ENCODE peak calls at places on chromosomes 11 and 22, in six cellular contexts. One of them, this sample, is unnamed.

GRCh38 chr11:2883717-2884423 is 1.7 kb downstream of the CDKN1C start:
- DNase-seq in MM.1S: peak; percentile 20
- DNase-seq in sigmoid colon: no peak
- DNase-seq in astrocyte: no peak
- DNase-seq in tibial artery: peak; percentile 71
- DNase-seq in left lung: no peak
- DNase-seq in this sample: no peak

GRCh38 chr22:41922940-41923594 is 3.5 kb downstream of the TNFRSF13C start:
- DNase-seq in MM.1S: no peak
- DNase-seq in sigmoid colon: no peak
- DNase-seq in astrocyte: no peak
- DNase-seq in tibial artery: no peak
- DNase-seq in left lung: no peak
- DNase-seq in this sample: no peak

GRCh38 chr11:21785351-21785750 is 407.5 kb upstream of the ANO5 start:
- DNase-seq in MM.1S: no peak
- DNase-seq in sigmoid colon: no peak
- DNase-seq in astrocyte: no peak
- DNase-seq in tibial artery: no peak
- DNase-seq in left lung: no peak
- DNase-seq in this sample: no peak

GRCh38 chr11:96316869-96317268 is 26.1 kb downstream of the MAML2 start:
- DNase-seq in MM.1S: no peak
- DNase-seq in sigmoid colon: no peak
- DNase-seq in astrocyte: no peak
- DNase-seq in tibial artery: no peak
- DNase-seq in left lung: no peak
- DNase-seq in this sample: no peak

GRCh38 chr11:120413480-120413879 is 77.3 kb downstream of the ARHGEF12 start:
- DNase-seq in MM.1S: no peak
- DNase-seq in sigmoid colon: no peak
- DNase-seq in astrocyte: peak; percentile 91
- DNase-seq in tibial artery: no peak
- DNase-seq in left lung: no peak
- DNase-seq in this sample: no peak

GRCh38 chr11:36455658-36456111 is 54.4 kb downstream of the TRAF6 start:
- DNase-seq in MM.1S: no peak
- DNase-seq in sigmoid colon: peak; percentile 87
- DNase-seq in astrocyte: peak; percentile 100
- DNase-seq in tibial artery: peak; percentile 98
- DNase-seq in left lung: peak; percentile 72
- DNase-seq in this sample: no peak

GRCh38 chr11:58788355-58789023 is 56.0 kb downstream of the GLYATL2 start:
- DNase-seq in MM.1S: peak; percentile 76
- DNase-seq in sigmoid colon: no peak
- DNase-seq in astrocyte: peak; percentile 22
- DNase-seq in tibial artery: no peak
- DNase-seq in left lung: no peak
- DNase-seq in this sample: peak; percentile 72

GRCh38 chr11:119051440-119052162 is 5.4 kb downstream of the HYOU1 start:
- DNase-seq in MM.1S: no peak
- DNase-seq in sigmoid colon: no peak
- DNase-seq in astrocyte: no peak
- DNase-seq in tibial artery: no peak
- DNase-seq in left lung: peak; percentile 39
- DNase-seq in this sample: no peak

GRCh38 chr11:121517996-121518395 is 65.2 kb upstream of the SORL1-AS1 start:
- DNase-seq in MM.1S: no peak
- DNase-seq in sigmoid colon: no peak
- DNase-seq in astrocyte: no peak
- DNase-seq in tibial artery: no peak
- DNase-seq in left lung: no peak
- DNase-seq in this sample: no peak

GRCh38 chr22:25745341-25746011 is 3.5 kb downstream of the MYO18B start:
- DNase-seq in MM.1S: no peak
- DNase-seq in sigmoid colon: peak; percentile 12
- DNase-seq in astrocyte: peak; percentile 78
- DNase-seq in tibial artery: no peak
- DNase-seq in left lung: no peak
- DNase-seq in this sample: no peak

GRCh38 chr11:75874942-75875341 is 59.9 kb downstream of the UVRAG start:
- DNase-seq in MM.1S: no peak
- DNase-seq in sigmoid colon: no peak
- DNase-seq in astrocyte: no peak
- DNase-seq in tibial artery: no peak
- DNase-seq in left lung: no peak
- DNase-seq in this sample: no peak

GRCh38 chr11:31687256-31687655 is 123.9 kb downstream of the PAX6 start:
- DNase-seq in MM.1S: no peak
- DNase-seq in sigmoid colon: no peak
- DNase-seq in astrocyte: no peak
- DNase-seq in tibial artery: no peak
- DNase-seq in left lung: no peak
- DNase-seq in this sample: no peak

GRCh38 chr11:8728566-8728965 is 46.0 kb downstream of the RPL27A start:
- DNase-seq in MM.1S: no peak
- DNase-seq in sigmoid colon: no peak
- DNase-seq in astrocyte: peak; percentile 75
- DNase-seq in tibial artery: no peak
- DNase-seq in left lung: no peak
- DNase-seq in this sample: no peak

GRCh38 chr11:12066056-12066798 is 44.2 kb upstream of the MICAL2 start:
- DNase-seq in MM.1S: no peak
- DNase-seq in sigmoid colon: peak; percentile 72
- DNase-seq in astrocyte: peak; percentile 94
- DNase-seq in tibial artery: no peak
- DNase-seq in left lung: no peak
- DNase-seq in this sample: no peak

GRCh38 chr11:2584812-2585565 is 114.8 kb downstream of the KCNQ1OT1 start:
- DNase-seq in MM.1S: no peak
- DNase-seq in sigmoid colon: peak; percentile 55
- DNase-seq in astrocyte: no peak
- DNase-seq in tibial artery: peak; percentile 57
- DNase-seq in left lung: peak; percentile 39
- DNase-seq in this sample: no peak

GRCh38 chr11:44079376-44079775 is 13.3 kb downstream of the ACCS start:
- DNase-seq in MM.1S: no peak
- DNase-seq in sigmoid colon: no peak
- DNase-seq in astrocyte: no peak
- DNase-seq in tibial artery: no peak
- DNase-seq in left lung: no peak
- DNase-seq in this sample: no peak

GRCh38 chr11:119373917-119374631 is 7.4 kb downstream of the USP2 start:
- DNase-seq in MM.1S: peak; percentile 38
- DNase-seq in sigmoid colon: no peak
- DNase-seq in astrocyte: peak; percentile 34
- DNase-seq in tibial artery: peak; percentile 85
- DNase-seq in left lung: no peak
- DNase-seq in this sample: peak; percentile 65

GRCh38 chr11:122197055-122197987 is 81.3 kb upstream of the BLID start:
- DNase-seq in MM.1S: no peak
- DNase-seq in sigmoid colon: no peak
- DNase-seq in astrocyte: peak; percentile 99
- DNase-seq in tibial artery: peak; percentile 81
- DNase-seq in left lung: no peak
- DNase-seq in this sample: no peak

GRCh38 chr11:121449626-121450025 is 2.5 kb upstream of the SORL1 start:
- DNase-seq in MM.1S: no peak
- DNase-seq in sigmoid colon: no peak
- DNase-seq in astrocyte: no peak
- DNase-seq in tibial artery: no peak
- DNase-seq in left lung: no peak
- DNase-seq in this sample: no peak

GRCh38 chr11:41522391-41522790 is 62.9 kb upstream of the LRRC4C start:
- DNase-seq in MM.1S: no peak
- DNase-seq in sigmoid colon: no peak
- DNase-seq in astrocyte: peak; percentile 98
- DNase-seq in tibial artery: no peak
- DNase-seq in left lung: no peak
- DNase-seq in this sample: no peak

GRCh38 chr11:64081663-64082442 is 46.1 kb downstream of the FLRT1 start:
- DNase-seq in MM.1S: no peak
- DNase-seq in sigmoid colon: no peak
- DNase-seq in astrocyte: no peak
- DNase-seq in tibial artery: no peak
- DNase-seq in left lung: no peak
- DNase-seq in this sample: no peak

GRCh38 chr11:64878223-64878493 is 263 bp downstream of the EHD1 start:
- DNase-seq in MM.1S: no peak
- DNase-seq in sigmoid colon: no peak
- DNase-seq in astrocyte: no peak
- DNase-seq in tibial artery: no peak
- DNase-seq in left lung: no peak
- DNase-seq in this sample: no peak

GRCh38 chr11:12943276-12943675 is 65.8 kb upstream of the RASSF10 start:
- DNase-seq in MM.1S: no peak
- DNase-seq in sigmoid colon: no peak
- DNase-seq in astrocyte: no peak
- DNase-seq in tibial artery: no peak
- DNase-seq in left lung: no peak
- DNase-seq in this sample: no peak

DNA sequence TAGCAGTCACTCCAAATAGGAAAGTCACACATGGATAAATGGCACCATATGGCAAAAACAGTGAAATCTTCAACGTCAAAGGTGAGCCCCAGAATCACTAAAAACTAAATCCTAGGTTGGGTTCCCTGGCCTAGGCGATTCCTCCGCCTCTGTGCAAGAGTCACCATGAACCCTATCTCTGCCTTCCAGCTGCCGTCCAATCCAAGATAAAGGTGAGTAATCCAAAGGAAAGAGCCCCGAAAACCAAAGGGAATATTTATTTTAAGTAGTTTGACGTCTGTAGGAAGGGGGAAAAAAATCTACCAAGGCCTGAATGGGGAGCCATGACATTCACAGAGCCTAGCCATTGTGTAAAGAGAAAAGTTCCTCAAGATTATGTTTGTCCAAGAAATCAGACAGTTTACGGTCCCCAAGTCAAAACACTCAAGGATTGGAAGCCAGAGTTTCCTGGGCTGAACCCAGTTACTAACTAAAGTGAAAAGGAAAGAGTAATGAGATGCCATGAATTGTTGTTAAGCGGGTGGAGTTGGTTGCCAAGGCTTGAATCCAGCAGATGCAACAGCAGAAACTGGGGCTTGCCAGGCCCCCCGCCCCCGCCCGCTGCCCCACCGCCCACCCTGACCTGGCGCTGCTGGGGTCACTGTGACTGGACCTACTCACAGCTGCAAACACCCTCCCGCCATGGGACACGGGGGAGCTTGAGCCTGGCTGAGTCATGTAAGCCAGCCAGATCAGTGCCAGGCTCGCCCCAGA is 39.7 kb upstream of the ETS1 start:
- DNase-seq in MM.1S: no peak
- DNase-seq in sigmoid colon: no peak
- DNase-seq in astrocyte: no peak
- DNase-seq in tibial artery: no peak
- DNase-seq in left lung: no peak
- DNase-seq in this sample: no peak
- H3K4me1 ChIP-seq in MM.1S: peaks cover 51% of the 10 kb centered on the region
- H3K4me1 ChIP-seq in sigmoid colon: no peaks in the 10 kb centered on the region
- H3K4me1 ChIP-seq in astrocyte: peaks cover 7% of the 10 kb centered on the region
- H3K4me1 ChIP-seq in tibial artery: peaks cover 7% of the 10 kb centered on the region
- H3K4me1 ChIP-seq in left lung: peaks cover 6% of the 10 kb centered on the region
- H3K4me1 ChIP-seq in this sample: no peaks in the 10 kb centered on the region

DNA sequence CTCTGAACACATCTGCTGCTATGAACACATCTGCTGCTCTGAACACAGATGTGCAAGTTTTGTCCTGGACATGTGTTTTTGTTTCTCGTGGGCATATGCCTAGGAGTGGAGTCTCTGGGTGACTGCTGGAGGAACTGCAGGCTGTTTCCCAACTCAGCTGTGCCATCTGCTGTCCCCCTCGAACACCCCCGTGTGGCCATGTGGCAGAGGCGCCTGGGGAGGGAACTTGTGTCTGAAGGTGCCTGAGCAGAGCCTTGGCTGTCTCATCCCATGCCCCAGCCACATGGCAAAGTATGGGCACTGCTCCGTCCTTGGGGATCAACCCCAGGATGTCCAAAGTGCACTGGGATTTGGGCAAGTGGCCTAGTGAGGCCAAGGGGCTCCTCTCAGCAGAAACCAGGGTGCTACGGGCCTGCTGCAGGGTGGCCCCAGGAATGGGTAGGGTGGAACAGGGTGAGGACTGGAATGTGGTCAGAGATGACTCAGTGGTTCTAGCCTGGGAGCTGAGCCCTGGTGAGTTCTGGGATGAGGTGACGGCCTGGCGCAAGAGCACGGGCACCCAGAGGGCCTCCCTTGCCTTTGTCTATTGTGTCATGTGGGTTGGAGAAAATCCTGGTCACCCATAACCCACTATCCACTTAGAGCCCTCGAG is 14.7 kb downstream of the GATD1 start:
- DNase-seq in MM.1S: no peak
- DNase-seq in sigmoid colon: no peak
- DNase-seq in astrocyte: peak; percentile 68
- DNase-seq in tibial artery: peak; percentile 67
- DNase-seq in left lung: peak; percentile 82
- DNase-seq in this sample: no peak
- TF ChIP-seq CTCF in MM.1S: peak; percentile 14
- TF ChIP-seq CTCF in sigmoid colon: no peak
- TF ChIP-seq CTCF in astrocyte: peak; percentile 8
- TF ChIP-seq CTCF in tibial artery: no peak
- TF ChIP-seq CTCF in left lung: no peak
- TF ChIP-seq CTCF in this sample: peak; percentile 9

DNA sequence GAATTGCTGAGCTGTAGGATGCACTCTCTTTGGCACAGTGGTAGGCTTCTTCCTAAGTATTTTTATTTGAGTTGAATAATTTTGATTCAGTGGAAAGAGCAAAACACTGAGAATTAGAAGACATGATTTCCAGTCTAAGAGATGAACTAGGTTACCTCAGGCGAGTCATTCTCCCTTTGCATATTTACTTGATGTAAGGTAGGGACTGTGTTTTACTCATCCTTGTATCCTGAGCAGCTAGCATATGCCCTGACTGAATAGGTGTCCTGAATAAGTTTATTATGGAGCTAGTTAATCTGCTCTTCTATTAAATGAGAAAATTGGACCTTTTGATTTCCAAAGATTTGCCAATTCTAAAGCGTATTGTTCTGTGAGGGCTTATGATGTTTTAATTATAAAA is 50.7 kb downstream of the STIM1 start:
- DNase-seq in MM.1S: no peak
- DNase-seq in sigmoid colon: no peak
- DNase-seq in astrocyte: no peak
- DNase-seq in tibial artery: no peak
- DNase-seq in left lung: no peak
- DNase-seq in this sample: no peak
- H3K4me1 ChIP-seq in MM.1S: peaks cover 34% of the 10 kb centered on the region
- H3K4me1 ChIP-seq in sigmoid colon: peaks cover 50% of the 10 kb centered on the region
- H3K4me1 ChIP-seq in astrocyte: peaks cover 7% of the 10 kb centered on the region
- H3K4me1 ChIP-seq in tibial artery: peaks cover 52% of the 10 kb centered on the region
- H3K4me1 ChIP-seq in left lung: peaks cover 4% of the 10 kb centered on the region
- H3K4me1 ChIP-seq in this sample: peaks cover 30% of the 10 kb centered on the region

DNA sequence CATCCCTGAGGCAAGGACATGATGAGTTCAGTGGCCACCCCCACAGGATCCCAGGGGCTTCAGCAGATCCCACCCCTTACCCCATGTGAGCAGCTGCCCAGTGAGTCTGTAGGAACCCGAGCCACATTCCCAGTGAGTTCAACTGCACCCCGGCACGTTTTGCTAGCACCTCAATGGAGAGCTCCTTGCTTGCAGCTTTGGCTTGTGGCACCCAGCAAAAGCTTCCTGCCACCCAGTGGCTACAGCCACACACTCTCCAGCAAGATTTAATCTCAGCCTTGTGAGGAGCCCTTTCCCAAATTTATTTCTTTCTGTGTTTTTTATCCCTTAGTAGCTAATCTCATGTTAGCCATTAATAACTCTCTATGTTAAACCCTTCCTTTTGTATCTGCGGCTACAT is 4.0 kb downstream of the SAA1 start:
- DNase-seq in MM.1S: no peak
- DNase-seq in sigmoid colon: no peak
- DNase-seq in astrocyte: no peak
- DNase-seq in tibial artery: no peak
- DNase-seq in left lung: no peak
- DNase-seq in this sample: no peak
- TF ChIP-seq CTCF in MM.1S: no peak
- TF ChIP-seq CTCF in sigmoid colon: no peak
- TF ChIP-seq CTCF in astrocyte: no peak
- TF ChIP-seq CTCF in tibial artery: no peak
- TF ChIP-seq CTCF in left lung: no peak
- TF ChIP-seq CTCF in this sample: peak; percentile 41